ENCODE peak calls at places on chromosomes 4 and X, in seven cellular contexts. F is lower leg skin, H is body of pancreas, C is esophagus squamous epithelium, Q is ovary, K is HCT116, O is Peyer's patch. R is an unnamed sample.

GRCh38 chr4:6252051-6252450 is 17.6 kb upstream of the WFS1 start:
- DNase-seq in F (no peak), K (no peak), C (no peak), H (no peak), Q (no peak), O (no peak), R (no peak)

GRCh38 chr4:123037809-123038208 is 115.4 kb upstream of the NUDT6 start:
- DNase-seq in Q (no peak), C (no peak), F (no peak), H (no peak), K (no peak), O (no peak), R (no peak)

GRCh38 chr4:164307262-164307661 is 446.7 kb upstream of the SMIM31 start:
- DNase-seq in C (no peak), O (no peak), H (no peak), F (no peak), K (no peak), Q (no peak), R (no peak)

GRCh38 chrX:21972721-21973120 is 32.2 kb downstream of the SMS start:
- DNase-seq in K (no peak), F (no peak), C (no peak), Q (no peak), O (no peak), H (no peak), R (peak)

GRCh38 chrX:295136-295535 is 14.0 kb downstream of the PLCXD1 start:
- DNase-seq in Q (peak), H (no peak), O (no peak), K (no peak), C (no peak), F (no peak), R (no peak)

GRCh38 chr4:183444953-183445543 is 612 bp downstream of the CDKN2AIP start:
- DNase-seq in C (no peak), F (no peak), Q (no peak), K (no peak), H (peak), O (no peak), R (peak)

GRCh38 chrX:107565916-107566602 is 62.3 kb upstream of the PRPS1 start:
- DNase-seq in C (no peak), K (peak), H (peak), Q (no peak), F (no peak), O (no peak), R (no peak)

GRCh38 chr4:112938461-112939058 is 110.9 kb upstream of the ANK2 start:
- DNase-seq in H (no peak), F (no peak), C (no peak), K (peak), Q (no peak), O (no peak), R (peak)

GRCh38 chrX:37423864-37424569 is 74.9 kb downstream of the PRRG1 start:
- DNase-seq in K (no peak), H (no peak), C (no peak), Q (no peak), O (no peak), F (no peak), R (no peak)

GRCh38 chr4:122827899-122828601 is 1.4 kb downstream of the FGF2 start:
- DNase-seq in Q (peak), C (no peak), H (peak), K (no peak), F (peak), O (no peak), R (peak)

GRCh38 chr4:52823478-52824092 is 38.5 kb upstream of the RASL11B start:
- DNase-seq in F (no peak), H (no peak), Q (no peak), O (no peak), C (no peak), K (peak), R (no peak)

GRCh38 chr4:119471259-119471658 is 149.3 kb upstream of the FABP2 start:
- DNase-seq in F (no peak), K (no peak), H (no peak), Q (no peak), C (no peak), O (no peak), R (peak)

GRCh38 chrX:41382699-41383645 is 49.0 kb downstream of the DDX3X start:
- DNase-seq in Q (no peak), O (peak), H (no peak), F (no peak), C (no peak), K (peak), R (peak)

GRCh38 chr4:18202510-18202909 is 181.0 kb upstream of the LCORL start:
- DNase-seq in C (no peak), F (no peak), Q (no peak), H (no peak), K (no peak), O (no peak), R (no peak)

GRCh38 chr4:40140206-40140605 is 56.6 kb upstream of the RHOH start:
- DNase-seq in H (no peak), O (no peak), F (no peak), K (no peak), Q (no peak), C (no peak), R (peak)

GRCh38 chrX:83771664-83772063 is 89.3 kb upstream of the CYLC1 start:
- DNase-seq in H (no peak), C (no peak), F (no peak), O (no peak), K (no peak), Q (no peak), R (no peak)

GRCh38 chr4:48093949-48094550 is 40.0 kb downstream of the TXK start:
- DNase-seq in H (peak), C (no peak), K (no peak), Q (no peak), O (peak), F (no peak), R (peak)

GRCh38 chr4:107138433-107138832 is 102.3 kb upstream of the DKK2 start:
- DNase-seq in C (no peak), Q (no peak), O (no peak), K (no peak), H (no peak), F (no peak), R (no peak)

DNA sequence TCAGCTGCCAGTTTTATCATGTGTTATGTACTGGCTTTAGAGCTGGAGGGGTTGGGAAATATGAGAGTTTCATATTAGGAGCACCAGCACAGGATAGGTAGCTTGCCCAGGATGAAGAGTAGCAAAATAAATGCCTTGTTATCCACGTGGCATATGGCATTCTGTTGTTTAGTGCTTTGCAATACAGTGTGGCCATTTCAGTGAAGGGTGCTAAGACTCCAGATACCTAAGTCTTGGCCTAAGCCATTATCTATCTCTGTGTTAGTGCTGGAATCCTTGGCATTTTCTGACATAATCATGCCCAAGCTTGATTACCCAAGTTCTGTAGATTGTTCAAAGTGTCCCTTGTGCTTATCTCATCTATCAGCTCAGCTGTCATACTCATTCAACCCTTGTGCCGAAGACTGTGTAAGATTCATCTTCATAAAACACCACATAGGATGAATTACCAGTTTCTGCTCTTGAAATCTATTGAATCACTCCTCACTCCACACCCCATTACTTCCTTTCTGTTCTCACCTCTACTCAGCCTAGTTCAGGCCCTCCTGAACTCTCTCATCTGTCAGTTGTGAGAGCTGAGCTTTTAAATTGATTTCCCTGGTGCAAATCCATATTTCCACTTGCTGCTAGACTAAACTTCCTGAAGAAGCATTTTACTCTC is 73.5 kb downstream of the CLCN5 start:
- DNase-seq in H (no peak), K (no peak), O (no peak), C (no peak), Q (no peak), F (no peak), R (no peak)
- TF ChIP-seq POLR2A in H (no peak), K (no peak), O (no peak), C (no peak), Q (no peak), F (no peak), R (no peak)

GRCh38 chr4:82430193-82431025 is at the start of the genes ENOPH1 and HNRNPDL:
- DNase-seq in O (peak), C (peak), Q (peak), K (peak), F (peak), H (peak), R (peak)
- TF ChIP-seq POLR2A in O (peak), C (peak), Q (peak), K (peak), F (no peak), H (peak), R (peak)

GRCh38 chrX:132489256-132490085 is 633 bp upstream of the MBNL3 start:
- DNase-seq in H (peak), O (peak), C (no peak), K (no peak), Q (peak), F (peak), R (peak)
- TF ChIP-seq POLR2A in H (peak), O (peak), C (no peak), K (no peak), Q (no peak), F (no peak), R (peak)

DNA sequence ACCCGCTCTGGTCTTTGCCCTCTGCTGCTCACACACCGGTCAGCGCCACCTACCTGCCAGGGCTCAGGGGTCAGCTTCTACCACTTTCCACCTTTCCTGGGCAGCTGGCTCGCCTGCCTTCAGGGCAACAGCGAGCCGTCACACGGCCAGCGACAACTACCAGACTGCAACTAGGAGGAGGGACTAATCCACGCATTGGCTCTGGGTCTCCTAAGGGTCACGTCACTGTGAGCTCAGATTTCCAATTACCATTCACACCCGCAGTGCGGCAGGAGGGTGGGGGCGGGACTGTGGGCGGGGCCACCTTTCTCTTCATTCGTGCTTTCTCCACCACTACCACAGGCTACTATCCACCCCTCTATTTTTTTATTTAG is at the start of gene BEX5:
- DNase-seq in C (no peak), K (no peak), O (peak), H (peak), F (peak), Q (peak), R (no peak)
- TF ChIP-seq POLR2A in C (peak), K (no peak), O (peak), H (peak), F (no peak), Q (peak), R (no peak)

GRCh38 chr4:139740121-139740520 is 74.5 kb downstream of the MGST2 start:
- DNase-seq in H (peak), O (no peak), F (no peak), K (no peak), C (no peak), Q (no peak), R (no peak)
- TF ChIP-seq POLR2A in H (no peak), O (no peak), F (no peak), K (no peak), C (no peak), Q (no peak), R (no peak)

R was measured in erythroblast.